ENCODE peak calls at places on chromosomes 12 and 14, in eight cellular contexts. One of them, this sample, is unnamed.

GRCh38 chr12:116069943-116070342 is 207.6 kb downstream of the MED13L start:
- DNase-seq in A549: no peak
- DNase-seq in stomach: no peak
- DNase-seq in upper lobe of left lung: no peak
- DNase-seq in GM12878: no peak
- DNase-seq in K562: no peak
- DNase-seq in H1: no peak
- DNase-seq in sigmoid colon: no peak
- DNase-seq in this sample: no peak

GRCh38 chr12:70721958-70722357 is 84.7 kb upstream of the PTPRB start:
- DNase-seq in A549: no peak
- DNase-seq in stomach: no peak
- DNase-seq in upper lobe of left lung: no peak
- DNase-seq in GM12878: no peak
- DNase-seq in K562: no peak
- DNase-seq in H1: no peak
- DNase-seq in sigmoid colon: no peak
- DNase-seq in this sample: no peak

GRCh38 chr12:39490500-39491276 is 47.8 kb upstream of the KIF21A start:
- DNase-seq in A549: no peak
- DNase-seq in stomach: no peak
- DNase-seq in upper lobe of left lung: no peak
- DNase-seq in GM12878: no peak
- DNase-seq in K562: no peak
- DNase-seq in H1: no peak
- DNase-seq in sigmoid colon: no peak
- DNase-seq in this sample: no peak

GRCh38 chr12:96522283-96522682 is 32.9 kb downstream of the CFAP54 start:
- DNase-seq in A549: no peak
- DNase-seq in stomach: no peak
- DNase-seq in upper lobe of left lung: no peak
- DNase-seq in GM12878: no peak
- DNase-seq in K562: no peak
- DNase-seq in H1: no peak
- DNase-seq in sigmoid colon: no peak
- DNase-seq in this sample: no peak

GRCh38 chr14:99678198-99678597 is 5.9 kb upstream of the CYP46A1 start:
- DNase-seq in A549: no peak
- DNase-seq in stomach: no peak
- DNase-seq in upper lobe of left lung: no peak
- DNase-seq in GM12878: no peak
- DNase-seq in K562: no peak
- DNase-seq in H1: no peak
- DNase-seq in sigmoid colon: no peak
- DNase-seq in this sample: no peak

GRCh38 chr14:84006643-84007137 is 1523.3 kb upstream of the FLRT2 start:
- DNase-seq in A549: no peak
- DNase-seq in stomach: no peak
- DNase-seq in upper lobe of left lung: no peak
- DNase-seq in GM12878: no peak
- DNase-seq in K562: no peak
- DNase-seq in H1: no peak
- DNase-seq in sigmoid colon: no peak
- DNase-seq in this sample: no peak

GRCh38 chr12:83710851-83711250 is 1024.1 kb downstream of the TMTC2 start:
- DNase-seq in A549: no peak
- DNase-seq in stomach: no peak
- DNase-seq in upper lobe of left lung: no peak
- DNase-seq in GM12878: no peak
- DNase-seq in K562: no peak
- DNase-seq in H1: no peak
- DNase-seq in sigmoid colon: no peak
- DNase-seq in this sample: no peak

GRCh38 chr12:122995503-122996187 is 15.2 kb downstream of the ARL6IP4 start:
- DNase-seq in A549: no peak
- DNase-seq in stomach: no peak
- DNase-seq in upper lobe of left lung: peak
- DNase-seq in GM12878: no peak
- DNase-seq in K562: no peak
- DNase-seq in H1: no peak
- DNase-seq in sigmoid colon: peak
- DNase-seq in this sample: no peak

GRCh38 chr12:98752726-98753125 is 107.6 kb downstream of the APAF1 start:
- DNase-seq in A549: no peak
- DNase-seq in stomach: no peak
- DNase-seq in upper lobe of left lung: no peak
- DNase-seq in GM12878: no peak
- DNase-seq in K562: no peak
- DNase-seq in H1: no peak
- DNase-seq in sigmoid colon: no peak
- DNase-seq in this sample: no peak

GRCh38 chr14:35378638-35379568 is 25.6 kb downstream of the NFKBIA start:
- DNase-seq in A549: no peak
- DNase-seq in stomach: no peak
- DNase-seq in upper lobe of left lung: no peak
- DNase-seq in GM12878: no peak
- DNase-seq in K562: no peak
- DNase-seq in H1: no peak
- DNase-seq in sigmoid colon: no peak
- DNase-seq in this sample: no peak

GRCh38 chr14:32217301-32217700 is 14.2 kb upstream of the RNU6-8 start:
- DNase-seq in A549: no peak
- DNase-seq in stomach: no peak
- DNase-seq in upper lobe of left lung: no peak
- DNase-seq in GM12878: no peak
- DNase-seq in K562: no peak
- DNase-seq in H1: no peak
- DNase-seq in sigmoid colon: no peak
- DNase-seq in this sample: no peak

GRCh38 chr14:95365401-95365800 is 45.7 kb upstream of the CLMN start:
- DNase-seq in A549: no peak
- DNase-seq in stomach: no peak
- DNase-seq in upper lobe of left lung: no peak
- DNase-seq in GM12878: no peak
- DNase-seq in K562: no peak
- DNase-seq in H1: no peak
- DNase-seq in sigmoid colon: no peak
- DNase-seq in this sample: no peak

GRCh38 chr12:113299619-113300237 is 35.2 kb downstream of the SLC8B1 start:
- DNase-seq in A549: peak
- DNase-seq in stomach: peak
- DNase-seq in upper lobe of left lung: peak
- DNase-seq in GM12878: no peak
- DNase-seq in K562: peak
- DNase-seq in H1: peak
- DNase-seq in sigmoid colon: peak
- DNase-seq in this sample: no peak
- TF ChIP-seq EP300 in A549: no peak
- TF ChIP-seq EP300 in stomach: no peak
- TF ChIP-seq EP300 in upper lobe of left lung: no peak
- TF ChIP-seq EP300 in GM12878: no peak
- TF ChIP-seq EP300 in K562: no peak
- TF ChIP-seq EP300 in H1: no peak
- TF ChIP-seq EP300 in sigmoid colon: no peak
- TF ChIP-seq EP300 in this sample: no peak

GRCh38 chr12:74598819-74599218 is 61.2 kb downstream of the ATXN7L3B start:
- DNase-seq in A549: no peak
- DNase-seq in stomach: no peak
- DNase-seq in upper lobe of left lung: no peak
- DNase-seq in GM12878: no peak
- DNase-seq in K562: no peak
- DNase-seq in H1: no peak
- DNase-seq in sigmoid colon: no peak
- DNase-seq in this sample: no peak
- TF ChIP-seq EP300 in A549: no peak
- TF ChIP-seq EP300 in stomach: no peak
- TF ChIP-seq EP300 in upper lobe of left lung: no peak
- TF ChIP-seq EP300 in GM12878: no peak
- TF ChIP-seq EP300 in K562: no peak
- TF ChIP-seq EP300 in H1: no peak
- TF ChIP-seq EP300 in sigmoid colon: no peak
- TF ChIP-seq EP300 in this sample: no peak

GRCh38 chr12:50103351-50103750 is 457 bp upstream of the GPD1 start:
- DNase-seq in A549: no peak
- DNase-seq in stomach: no peak
- DNase-seq in upper lobe of left lung: no peak
- DNase-seq in GM12878: no peak
- DNase-seq in K562: no peak
- DNase-seq in H1: no peak
- DNase-seq in sigmoid colon: no peak
- DNase-seq in this sample: no peak
- TF ChIP-seq EP300 in A549: no peak
- TF ChIP-seq EP300 in stomach: no peak
- TF ChIP-seq EP300 in upper lobe of left lung: no peak
- TF ChIP-seq EP300 in GM12878: no peak
- TF ChIP-seq EP300 in K562: no peak
- TF ChIP-seq EP300 in H1: no peak
- TF ChIP-seq EP300 in sigmoid colon: no peak
- TF ChIP-seq EP300 in this sample: no peak

DNA sequence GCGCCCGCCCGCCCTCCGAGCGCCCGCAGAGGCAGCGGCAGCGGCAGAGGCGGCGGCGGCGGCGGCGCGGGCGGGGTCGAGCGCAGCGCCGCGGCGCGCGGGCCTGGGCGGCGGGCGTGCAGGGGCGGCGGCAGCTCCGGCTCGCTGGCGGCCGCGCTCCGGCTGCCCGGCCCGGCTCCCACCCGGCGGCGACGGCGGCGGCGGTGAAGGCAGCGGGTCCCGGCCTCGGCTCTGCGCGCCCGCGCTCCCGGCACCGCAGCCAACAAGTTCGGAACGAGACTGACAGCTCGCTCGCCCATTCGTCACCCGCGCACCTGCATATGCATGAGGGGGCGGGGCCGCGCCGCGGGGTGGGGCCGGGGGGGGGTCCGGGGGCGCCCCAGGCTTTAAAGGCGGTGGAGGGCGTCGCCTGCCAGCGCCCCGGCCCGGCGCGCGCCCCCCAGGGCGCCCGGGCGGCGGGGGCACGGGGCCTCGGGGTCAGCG is at the start of gene JAG2:
- DNase-seq in A549: peak
- DNase-seq in stomach: peak
- DNase-seq in upper lobe of left lung: peak
- DNase-seq in GM12878: no peak
- DNase-seq in K562: no peak
- DNase-seq in H1: no peak
- DNase-seq in sigmoid colon: no peak
- DNase-seq in this sample: no peak
- TF ChIP-seq EP300 in A549: no peak
- TF ChIP-seq EP300 in stomach: no peak
- TF ChIP-seq EP300 in upper lobe of left lung: no peak
- TF ChIP-seq EP300 in GM12878: no peak
- TF ChIP-seq EP300 in K562: no peak
- TF ChIP-seq EP300 in H1: no peak
- TF ChIP-seq EP300 in sigmoid colon: no peak
- TF ChIP-seq EP300 in this sample: no peak

DNA sequence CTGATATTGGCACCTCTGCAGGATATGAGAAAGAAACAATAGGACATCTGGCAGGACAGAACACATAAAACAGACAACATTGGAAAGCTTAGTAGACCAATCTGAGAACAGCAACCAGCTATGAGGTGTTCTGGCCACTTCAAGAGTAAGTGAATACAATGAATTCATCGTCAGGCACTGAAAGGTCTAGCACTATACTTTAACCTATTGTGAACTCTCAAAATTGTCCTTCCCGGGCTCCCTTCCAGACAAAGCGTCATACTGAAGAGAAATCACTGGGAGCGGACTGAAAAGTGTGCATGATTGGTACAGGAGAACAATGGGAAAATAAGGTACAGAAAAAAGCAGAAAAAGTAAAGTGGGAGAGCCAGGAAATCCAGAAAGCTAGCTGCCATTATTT is 75.8 kb downstream of the LRP6 start:
- DNase-seq in A549: no peak
- DNase-seq in stomach: no peak
- DNase-seq in upper lobe of left lung: no peak
- DNase-seq in GM12878: no peak
- DNase-seq in K562: no peak
- DNase-seq in H1: no peak
- DNase-seq in sigmoid colon: no peak
- DNase-seq in this sample: no peak
- TF ChIP-seq EP300 in A549: no peak
- TF ChIP-seq EP300 in stomach: no peak
- TF ChIP-seq EP300 in upper lobe of left lung: no peak
- TF ChIP-seq EP300 in GM12878: no peak
- TF ChIP-seq EP300 in K562: no peak
- TF ChIP-seq EP300 in H1: no peak
- TF ChIP-seq EP300 in sigmoid colon: no peak
- TF ChIP-seq EP300 in this sample: no peak

DNA sequence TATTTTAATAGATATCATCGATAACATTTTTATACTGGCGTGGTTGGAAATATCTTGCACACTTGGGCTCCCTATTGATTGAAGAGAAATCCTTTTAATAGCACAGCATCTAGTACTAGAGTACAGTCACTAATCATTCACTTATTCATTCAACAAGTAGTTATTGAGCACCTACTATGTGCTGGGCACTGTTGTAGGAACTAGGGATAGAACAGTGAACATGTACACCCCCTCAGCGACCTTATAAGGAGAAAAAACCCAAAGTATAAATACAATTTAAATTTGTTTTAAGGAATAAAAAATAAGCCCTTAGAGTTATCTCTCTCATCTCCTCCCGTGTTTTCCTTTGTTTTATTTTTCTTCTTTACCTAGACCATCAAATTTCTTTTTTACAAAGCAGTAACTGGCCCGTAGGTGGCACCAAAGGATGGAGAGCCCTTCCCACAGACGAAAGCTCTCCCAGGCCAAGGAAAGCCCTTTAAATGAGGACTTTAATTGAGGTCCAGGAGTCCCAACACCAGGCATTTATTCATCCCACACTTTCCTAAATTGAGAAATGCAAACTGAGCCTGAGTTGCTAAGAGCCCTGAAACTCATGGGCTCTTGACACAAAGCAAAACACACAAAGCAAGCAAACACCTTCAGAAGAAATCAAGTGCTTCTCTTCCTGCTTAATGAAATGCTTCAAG is 29.0 kb downstream of the PEBP1 start:
- DNase-seq in A549: peak
- DNase-seq in stomach: no peak
- DNase-seq in upper lobe of left lung: no peak
- DNase-seq in GM12878: no peak
- DNase-seq in K562: no peak
- DNase-seq in H1: no peak
- DNase-seq in sigmoid colon: no peak
- DNase-seq in this sample: no peak
- TF ChIP-seq EP300 in A549: no peak
- TF ChIP-seq EP300 in stomach: no peak
- TF ChIP-seq EP300 in upper lobe of left lung: no peak
- TF ChIP-seq EP300 in GM12878: no peak
- TF ChIP-seq EP300 in K562: no peak
- TF ChIP-seq EP300 in H1: no peak
- TF ChIP-seq EP300 in sigmoid colon: no peak
- TF ChIP-seq EP300 in this sample: no peak

GRCh38 chr12:49345048-49345839 is 1.4 kb upstream of the DNAJC22 start:
- DNase-seq in A549: no peak
- DNase-seq in stomach: peak
- DNase-seq in upper lobe of left lung: peak
- DNase-seq in GM12878: no peak
- DNase-seq in K562: no peak
- DNase-seq in H1: no peak
- DNase-seq in sigmoid colon: peak
- DNase-seq in this sample: no peak
- TF ChIP-seq EP300 in A549: no peak
- TF ChIP-seq EP300 in stomach: no peak
- TF ChIP-seq EP300 in upper lobe of left lung: no peak
- TF ChIP-seq EP300 in GM12878: no peak
- TF ChIP-seq EP300 in K562: no peak
- TF ChIP-seq EP300 in H1: no peak
- TF ChIP-seq EP300 in sigmoid colon: no peak
- TF ChIP-seq EP300 in this sample: no peak